ENCODE peak calls at places on chromosomes 5 and 9, in five cellular contexts. One of them, this sample, is unnamed.

GRCh38 chr5:109695005-109695926 is 5.5 kb downstream of the MAN2A1 start:
- DNase-seq in cardiac muscle cell: no peak
- DNase-seq in neural progenitor cell: no peak
- DNase-seq in tibial nerve: no peak
- DNase-seq in upper lobe of right lung: no peak
- DNase-seq in this sample: no peak

GRCh38 chr5:148186248-148187003 is 16.4 kb upstream of the SPINK6 start:
- DNase-seq in cardiac muscle cell: peak; percentile 89
- DNase-seq in neural progenitor cell: no peak
- DNase-seq in tibial nerve: peak; percentile 22
- DNase-seq in upper lobe of right lung: no peak
- DNase-seq in this sample: no peak

GRCh38 chr5:174172104-174172965 is 126.8 kb downstream of the NSG2 start:
- DNase-seq in cardiac muscle cell: no peak
- DNase-seq in neural progenitor cell: peak; percentile 91
- DNase-seq in tibial nerve: no peak
- DNase-seq in upper lobe of right lung: no peak
- DNase-seq in this sample: no peak

GRCh38 chr5:157516626-157517325 is 56.8 kb downstream of the NIPAL4 start:
- DNase-seq in cardiac muscle cell: peak; percentile 94
- DNase-seq in neural progenitor cell: no peak
- DNase-seq in tibial nerve: no peak
- DNase-seq in upper lobe of right lung: no peak
- DNase-seq in this sample: peak; percentile 29

GRCh38 chr5:85337400-85337799 is 952.7 kb upstream of the EDIL3 start:
- DNase-seq in cardiac muscle cell: no peak
- DNase-seq in neural progenitor cell: no peak
- DNase-seq in tibial nerve: no peak
- DNase-seq in upper lobe of right lung: no peak
- DNase-seq in this sample: no peak

GRCh38 chr9:97046228-97046627 is 7.3 kb upstream of the CTSV start:
- DNase-seq in cardiac muscle cell: peak; percentile 7
- DNase-seq in neural progenitor cell: no peak
- DNase-seq in tibial nerve: no peak
- DNase-seq in upper lobe of right lung: peak; percentile 80
- DNase-seq in this sample: no peak

GRCh38 chr5:10111575-10111974 is 138.1 kb downstream of the ATPSCKMT start:
- DNase-seq in cardiac muscle cell: peak; percentile 64
- DNase-seq in neural progenitor cell: peak; percentile 54
- DNase-seq in tibial nerve: no peak
- DNase-seq in upper lobe of right lung: no peak
- DNase-seq in this sample: no peak

GRCh38 chr5:14138608-14139540 is 4.3 kb upstream of the TRIO start:
- DNase-seq in cardiac muscle cell: no peak
- DNase-seq in neural progenitor cell: no peak
- DNase-seq in tibial nerve: no peak
- DNase-seq in upper lobe of right lung: no peak
- DNase-seq in this sample: peak; percentile 16

GRCh38 chr5:69024241-69024651 is 69.6 kb upstream of the SLC30A5 start:
- DNase-seq in cardiac muscle cell: peak; percentile 77
- DNase-seq in neural progenitor cell: peak; percentile 67
- DNase-seq in tibial nerve: no peak
- DNase-seq in upper lobe of right lung: no peak
- DNase-seq in this sample: no peak

GRCh38 chr9:90025816-90026215 is 421.0 kb downstream of the GADD45G start:
- DNase-seq in cardiac muscle cell: no peak
- DNase-seq in neural progenitor cell: no peak
- DNase-seq in tibial nerve: no peak
- DNase-seq in upper lobe of right lung: no peak
- DNase-seq in this sample: no peak

GRCh38 chr5:35709688-35710087 is 92.0 kb downstream of the SPEF2 start:
- DNase-seq in cardiac muscle cell: no peak
- DNase-seq in neural progenitor cell: no peak
- DNase-seq in tibial nerve: no peak
- DNase-seq in upper lobe of right lung: no peak
- DNase-seq in this sample: no peak

GRCh38 chr5:76104027-76104426 is 20.8 kb downstream of the SV2C start:
- DNase-seq in cardiac muscle cell: peak; percentile 20
- DNase-seq in neural progenitor cell: peak; percentile 76
- DNase-seq in tibial nerve: no peak
- DNase-seq in upper lobe of right lung: no peak
- DNase-seq in this sample: no peak

GRCh38 chr9:121350993-121351561 is 19.0 kb downstream of the STOM start:
- DNase-seq in cardiac muscle cell: peak; percentile 95
- DNase-seq in neural progenitor cell: no peak
- DNase-seq in tibial nerve: peak; percentile 82
- DNase-seq in upper lobe of right lung: no peak
- DNase-seq in this sample: peak; percentile 95

GRCh38 chr9:6215562-6215961 is at the start of gene IL33:
- DNase-seq in cardiac muscle cell: peak; percentile 93
- DNase-seq in neural progenitor cell: no peak
- DNase-seq in tibial nerve: peak; percentile 63
- DNase-seq in upper lobe of right lung: no peak
- DNase-seq in this sample: no peak

GRCh38 chr5:134289509-134290113 is 63.7 kb upstream of the PPP2CA start:
- DNase-seq in cardiac muscle cell: peak; percentile 88
- DNase-seq in neural progenitor cell: peak; percentile 83
- DNase-seq in tibial nerve: peak; percentile 57
- DNase-seq in upper lobe of right lung: no peak
- DNase-seq in this sample: no peak

GRCh38 chr5:149654282-149654681 is 73.0 kb downstream of the ARHGEF37 start:
- DNase-seq in cardiac muscle cell: no peak
- DNase-seq in neural progenitor cell: peak; percentile 25
- DNase-seq in tibial nerve: no peak
- DNase-seq in upper lobe of right lung: no peak
- DNase-seq in this sample: peak; percentile 25

GRCh38 chr5:164636456-164636855 is 1131.0 kb downstream of the MAT2B start:
- DNase-seq in cardiac muscle cell: no peak
- DNase-seq in neural progenitor cell: no peak
- DNase-seq in tibial nerve: no peak
- DNase-seq in upper lobe of right lung: no peak
- DNase-seq in this sample: no peak

GRCh38 chr5:394671-395155 is 48.3 kb upstream of the EXOC3 start:
- DNase-seq in cardiac muscle cell: no peak
- DNase-seq in neural progenitor cell: no peak
- DNase-seq in tibial nerve: no peak
- DNase-seq in upper lobe of right lung: peak; percentile 56
- DNase-seq in this sample: no peak

GRCh38 chr9:105299190-105299854 is 54.9 kb downstream of the SLC44A1 start:
- DNase-seq in cardiac muscle cell: peak; percentile 95
- DNase-seq in neural progenitor cell: no peak
- DNase-seq in tibial nerve: no peak
- DNase-seq in upper lobe of right lung: no peak
- DNase-seq in this sample: peak; percentile 13

GRCh38 chr9:92982130-92982529 is 34.8 kb downstream of the FGD3 start:
- DNase-seq in cardiac muscle cell: no peak
- DNase-seq in neural progenitor cell: no peak
- DNase-seq in tibial nerve: no peak
- DNase-seq in upper lobe of right lung: no peak
- DNase-seq in this sample: no peak
- H3K4me1 ChIP-seq in cardiac muscle cell: no peaks in the 10 kb centered on the region
- H3K4me1 ChIP-seq in neural progenitor cell: no peaks in the 10 kb centered on the region
- H3K4me1 ChIP-seq in tibial nerve: no peaks in the 10 kb centered on the region
- H3K4me1 ChIP-seq in upper lobe of right lung: peaks cover 11% of the 10 kb centered on the region
- H3K4me1 ChIP-seq in this sample: no peaks in the 10 kb centered on the region

GRCh38 chr9:34341659-34342266 is 12.4 kb downstream of the NUDT2 start:
- DNase-seq in cardiac muscle cell: no peak
- DNase-seq in neural progenitor cell: no peak
- DNase-seq in tibial nerve: no peak
- DNase-seq in upper lobe of right lung: no peak
- DNase-seq in this sample: no peak
- H3K27ac ChIP-seq in cardiac muscle cell: no peak overlapping the region
- H3K27ac ChIP-seq in neural progenitor cell: no peak overlapping the region
- H3K27ac ChIP-seq in tibial nerve: peak overlapping the region; percentile 40
- H3K27ac ChIP-seq in upper lobe of right lung: no peak overlapping the region
- H3K27ac ChIP-seq in this sample: peak overlapping the region; percentile 83

GRCh38 chr9:137159105-137160053 is 10.5 kb downstream of the LRRC26 start:
- DNase-seq in cardiac muscle cell: no peak
- DNase-seq in neural progenitor cell: no peak
- DNase-seq in tibial nerve: no peak
- DNase-seq in upper lobe of right lung: no peak
- DNase-seq in this sample: no peak

GRCh38 chr9:137158625-137159024 is 11.2 kb downstream of the LRRC26 start:
- DNase-seq in cardiac muscle cell: no peak
- DNase-seq in neural progenitor cell: no peak
- DNase-seq in tibial nerve: no peak
- DNase-seq in upper lobe of right lung: no peak
- DNase-seq in this sample: no peak

GRCh38 chr9:137160716-137161557 is 8.9 kb downstream of the LRRC26 start:
- DNase-seq in cardiac muscle cell: no peak
- DNase-seq in neural progenitor cell: no peak
- DNase-seq in tibial nerve: no peak
- DNase-seq in upper lobe of right lung: no peak
- DNase-seq in this sample: no peak

GRCh38 chr9:137161558-137162483 is 8.0 kb downstream of the LRRC26 start:
- DNase-seq in cardiac muscle cell: no peak
- DNase-seq in neural progenitor cell: no peak
- DNase-seq in tibial nerve: no peak
- DNase-seq in upper lobe of right lung: no peak
- DNase-seq in this sample: no peak

DNA sequence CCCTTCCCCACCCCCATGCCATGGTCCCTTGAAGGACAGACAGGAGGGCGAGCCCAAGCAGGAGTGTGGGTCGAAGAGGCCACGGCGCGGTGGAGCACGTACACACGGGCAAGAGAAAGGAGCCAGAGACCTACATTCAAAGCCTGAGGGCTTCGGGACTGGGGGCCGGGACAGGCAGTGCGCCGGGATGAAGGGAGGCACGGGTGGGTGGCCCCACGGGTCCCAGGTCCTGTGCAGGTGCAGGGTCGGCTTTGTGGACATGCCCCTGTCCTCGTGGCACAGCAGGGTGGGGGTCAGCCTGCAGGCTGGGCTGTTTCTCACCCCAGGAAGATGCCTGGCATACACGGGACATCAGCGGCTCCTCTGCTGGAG is 9.8 kb downstream of the LRRC26 start:
- DNase-seq in cardiac muscle cell: no peak
- DNase-seq in neural progenitor cell: no peak
- DNase-seq in tibial nerve: no peak
- DNase-seq in upper lobe of right lung: no peak
- DNase-seq in this sample: no peak
- H3K27me3 ChIP-seq in cardiac muscle cell: peaks cover 100% of the 10 kb centered on the region
- H3K27me3 ChIP-seq in neural progenitor cell: peaks cover 100% of the 10 kb centered on the region
- H3K27me3 ChIP-seq in tibial nerve: peaks cover 100% of the 10 kb centered on the region
- H3K27me3 ChIP-seq in upper lobe of right lung: peaks cover 97% of the 10 kb centered on the region
- H3K27me3 ChIP-seq in this sample: peaks cover 49% of the 10 kb centered on the region

GRCh38 chr5:124660229-124661093 is 86.0 kb downstream of the ZNF608 start:
- DNase-seq in cardiac muscle cell: peak; percentile 89
- DNase-seq in neural progenitor cell: peak; percentile 22
- DNase-seq in tibial nerve: no peak
- DNase-seq in upper lobe of right lung: no peak
- DNase-seq in this sample: no peak
- H3K4me1 ChIP-seq in cardiac muscle cell: peaks cover 96% of the 10 kb centered on the region
- H3K4me1 ChIP-seq in neural progenitor cell: peaks cover 94% of the 10 kb centered on the region
- H3K4me1 ChIP-seq in tibial nerve: peaks cover 55% of the 10 kb centered on the region
- H3K4me1 ChIP-seq in upper lobe of right lung: peaks cover 72% of the 10 kb centered on the region
- H3K4me1 ChIP-seq in this sample: peaks cover 19% of the 10 kb centered on the region

DNA sequence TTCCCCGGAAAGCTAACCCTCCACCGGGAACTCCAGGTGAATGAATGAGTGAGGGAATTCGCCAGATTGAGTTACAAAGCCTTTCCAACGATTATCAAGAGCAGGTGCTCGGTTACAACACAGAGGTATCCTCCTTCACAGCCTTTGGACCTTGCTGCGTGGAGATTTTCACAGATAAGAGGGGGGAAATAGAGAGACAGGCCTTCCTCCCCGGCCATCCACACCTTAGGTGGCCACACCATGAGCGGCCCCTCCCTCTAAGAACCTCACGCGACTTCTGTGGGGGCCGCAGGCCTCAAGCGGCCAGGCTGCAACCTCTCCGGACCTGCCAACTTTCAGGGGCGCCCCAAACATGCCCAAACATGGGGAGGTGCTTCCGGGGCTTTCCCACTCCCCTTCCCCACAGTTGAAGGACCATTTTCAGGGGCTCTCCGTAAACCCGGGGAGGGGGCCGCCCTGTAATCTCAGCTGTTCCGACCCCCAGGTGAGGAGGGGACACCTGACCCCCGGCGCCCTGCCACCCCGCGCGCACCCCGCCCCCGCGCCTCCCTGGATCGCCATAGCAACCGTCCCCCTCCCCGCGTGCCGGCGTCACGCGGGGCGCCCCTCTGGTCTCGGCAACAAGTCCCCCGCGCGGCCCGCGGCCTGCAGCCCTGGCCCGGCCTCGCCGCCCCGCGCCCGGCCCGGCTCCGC is 603 bp downstream of the DENND1A start:
- DNase-seq in cardiac muscle cell: no peak
- DNase-seq in neural progenitor cell: peak; percentile 35
- DNase-seq in tibial nerve: no peak
- DNase-seq in upper lobe of right lung: no peak
- DNase-seq in this sample: no peak
- H3K27ac ChIP-seq in cardiac muscle cell: peak overlapping the region; percentile 40
- H3K27ac ChIP-seq in neural progenitor cell: no peak overlapping the region
- H3K27ac ChIP-seq in tibial nerve: peak overlapping the region; percentile 72
- H3K27ac ChIP-seq in upper lobe of right lung: peak overlapping the region; percentile 47
- H3K27ac ChIP-seq in this sample: peak overlapping the region; percentile 62

DNA sequence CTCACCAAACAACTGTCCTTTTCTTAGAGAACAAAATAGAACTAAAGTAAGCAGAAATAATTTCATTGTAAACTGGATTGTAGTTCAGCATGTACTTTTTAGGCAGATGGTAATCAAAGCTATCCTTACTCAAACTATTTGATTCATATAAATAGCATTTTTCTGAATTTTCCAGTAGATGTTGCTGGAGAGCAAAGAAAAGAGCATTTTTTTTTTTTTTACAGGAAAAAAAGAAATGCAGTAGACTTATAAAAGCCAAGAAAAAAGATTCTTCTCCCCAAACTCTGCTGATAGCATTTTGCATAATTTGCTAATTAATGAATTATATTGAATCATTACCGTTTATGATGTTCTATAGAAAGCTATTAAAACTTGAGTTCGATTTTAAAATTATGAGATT is 715.3 kb upstream of the WWC1 start:
- DNase-seq in cardiac muscle cell: no peak
- DNase-seq in neural progenitor cell: no peak
- DNase-seq in tibial nerve: no peak
- DNase-seq in upper lobe of right lung: no peak
- DNase-seq in this sample: no peak
- H3K27me3 ChIP-seq in cardiac muscle cell: peaks cover 21% of the 10 kb centered on the region
- H3K27me3 ChIP-seq in neural progenitor cell: peaks cover 66% of the 10 kb centered on the region
- H3K27me3 ChIP-seq in tibial nerve: peaks cover 48% of the 10 kb centered on the region
- H3K27me3 ChIP-seq in upper lobe of right lung: peaks cover 60% of the 10 kb centered on the region
- H3K27me3 ChIP-seq in this sample: no peaks in the 10 kb centered on the region

GRCh38 chr9:93064392-93065124 is 6.1 kb downstream of the SUSD3 start:
- DNase-seq in cardiac muscle cell: no peak
- DNase-seq in neural progenitor cell: no peak
- DNase-seq in tibial nerve: no peak
- DNase-seq in upper lobe of right lung: no peak
- DNase-seq in this sample: no peak
- H3K4me1 ChIP-seq in cardiac muscle cell: no peaks in the 10 kb centered on the region
- H3K4me1 ChIP-seq in neural progenitor cell: peaks cover 9% of the 10 kb centered on the region
- H3K4me1 ChIP-seq in tibial nerve: no peaks in the 10 kb centered on the region
- H3K4me1 ChIP-seq in upper lobe of right lung: peaks cover 25% of the 10 kb centered on the region
- H3K4me1 ChIP-seq in this sample: peaks cover 22% of the 10 kb centered on the region

This sample was measured in ascending aorta.